ENCODE peak calls at places on chromosomes 13 and 19, in six cellular contexts. D is NCI-H748 treated with DMSO at 0.1 percent for 48 hours, A is Right ventricle myocardium superior, L is frontal cortex, U is HTR-8/SVneo, C is HFF-Myc. F is an unnamed sample.

GRCh38 chr13:112825071-112825470 is 135.2 kb downstream of the ATP11A start:
- DNase-seq in D (no peak), A (peak), L (no peak), U (no peak), C (no peak), F (no peak)

GRCh38 chr19:34979819-34980640 is 16.0 kb upstream of the ZNF792 start:
- DNase-seq in D (peak), A (no peak), L (no peak), U (no peak), C (no peak), F (no peak)

GRCh38 chr19:45130888-45131615 is 29.7 kb downstream of the NKPD1 start:
- DNase-seq in D (peak), A (no peak), L (no peak), U (peak), C (no peak), F (no peak)

GRCh38 chr19:52138614-52139290 is 986 bp downstream of the ZNF616 start:
- DNase-seq in D (peak), A (no peak), L (no peak), U (no peak), C (no peak), F (peak)

GRCh38 chr19:28581468-28581770 is 631.5 kb downstream of the UQCRFS1 start:
- DNase-seq in D (no peak), A (no peak), L (no peak), U (no peak), C (no peak), F (no peak)

GRCh38 chr19:42942187-42942789 is 5.3 kb upstream of the PSG7 start:
- DNase-seq in D (no peak), A (no peak), L (no peak), U (no peak), C (no peak), F (no peak)

GRCh38 chr19:16627194-16627927 is 643 bp downstream of the MED26 start:
- DNase-seq in D (no peak), A (peak), L (no peak), U (peak), C (no peak), F (no peak)

GRCh38 chr13:38398810-38399493 is 49.3 kb downstream of the UFM1 start:
- DNase-seq in D (no peak), A (no peak), L (no peak), U (no peak), C (peak), F (no peak)

GRCh38 chr13:83352391-83352790 is 529.9 kb downstream of the SLITRK1 start:
- DNase-seq in D (no peak), A (no peak), L (no peak), U (no peak), C (no peak), F (no peak)

GRCh38 chr13:42047561-42048322 is 706 bp upstream of the DGKH start:
- DNase-seq in D (peak), A (peak), L (peak), U (peak), C (no peak), F (peak)

GRCh38 chr13:114067381-114067885 is 65.0 kb downstream of the RASA3 start:
- DNase-seq in D (no peak), A (no peak), L (no peak), U (no peak), C (peak), F (no peak)

GRCh38 chr13:20654156-20654555 is 49.3 kb upstream of the IL17D start:
- DNase-seq in D (no peak), A (no peak), L (no peak), U (no peak), C (no peak), F (no peak)

GRCh38 chr19:56141416-56141992 is 417 bp downstream of the ZNF444 start:
- DNase-seq in D (no peak), A (no peak), L (no peak), U (no peak), C (no peak), F (no peak)

GRCh38 chr13:114008964-114009589 is 35.2 kb upstream of the C13orf46 start:
- DNase-seq in D (no peak), A (peak), L (no peak), U (no peak), C (no peak), F (no peak)

GRCh38 chr19:5697890-5698634 is 8.0 kb downstream of the RPL36 start:
- DNase-seq in D (no peak), A (no peak), L (no peak), U (no peak), C (no peak), F (no peak)

GRCh38 chr19:388691-389090 is 20.3 kb downstream of the C2CD4C start:
- DNase-seq in D (no peak), A (no peak), L (no peak), U (no peak), C (no peak), F (no peak)

GRCh38 chr19:47110521-47111080 is 3.0 kb downstream of the ZC3H4 start:
- DNase-seq in D (no peak), A (no peak), L (no peak), U (no peak), C (no peak), F (no peak)

GRCh38 chr13:46983881-46984280 is 87.0 kb upstream of the HTR2A start:
- DNase-seq in D (no peak), A (no peak), L (no peak), U (no peak), C (no peak), F (no peak)

GRCh38 chr19:7698583-7698982 is 3.3 kb downstream of the FCER2 start:
- DNase-seq in D (no peak), A (no peak), L (no peak), U (no peak), C (no peak), F (no peak)

GRCh38 chr13:23427342-23428182 is 5.9 kb downstream of the SACS start:
- DNase-seq in D (no peak), A (peak), L (no peak), U (peak), C (peak), F (no peak)

GRCh38 chr13:112444001-112444311 is 67.8 kb downstream of the SPACA7 start:
- DNase-seq in D (peak), A (peak), L (peak), U (peak), C (peak), F (no peak)

GRCh38 chr13:58949646-58950045 is 1214.1 kb downstream of the DIAPH3 start:
- DNase-seq in D (no peak), A (no peak), L (no peak), U (no peak), C (no peak), F (no peak)

GRCh38 chr13:35600137-35600536 is 123.6 kb upstream of the MAB21L1 start:
- DNase-seq in D (no peak), A (no peak), L (no peak), U (no peak), C (no peak), F (no peak)

GRCh38 chr19:41328157-41328817 is 18.3 kb downstream of the CCDC97 start:
- DNase-seq in D (no peak), A (no peak), L (no peak), U (no peak), C (no peak), F (no peak)

GRCh38 chr13:71799320-71799719 is 67.7 kb downstream of the DACH1 start:
- DNase-seq in D (no peak), A (no peak), L (no peak), U (no peak), C (no peak), F (no peak)

GRCh38 chr13:46622918-46623256 is 69.9 kb downstream of the LRCH1 start:
- DNase-seq in D (no peak), A (peak), L (peak), U (peak), C (peak), F (peak)

GRCh38 chr13:74148437-74148836 is 14.2 kb upstream of the KLF12 start:
- DNase-seq in D (no peak), A (no peak), L (no peak), U (no peak), C (no peak), F (no peak)

GRCh38 chr13:63209330-63210017 is 1793.8 kb upstream of the PCDH20 start:
- DNase-seq in D (no peak), A (no peak), L (no peak), U (no peak), C (no peak), F (no peak)

GRCh38 chr19:8403820-8404109 is 9.3 kb upstream of the MARCHF2 start:
- DNase-seq in D (no peak), A (no peak), L (no peak), U (no peak), C (no peak), F (no peak)

GRCh38 chr13:70391678-70392077 is 283.4 kb upstream of the KLHL1 start:
- DNase-seq in D (peak), A (no peak), L (no peak), U (no peak), C (no peak), F (no peak)

GRCh38 chr19:40191836-40192646 is 815 bp downstream of the MAP3K10 start:
- DNase-seq in D (no peak), A (peak), L (no peak), U (peak), C (no peak), F (no peak)

GRCh38 chr13:75850915-75851314 is 214.8 kb downstream of the LMO7 start:
- DNase-seq in D (no peak), A (no peak), L (no peak), U (no peak), C (no peak), F (no peak)

GRCh38 chr19:33392341-33393285 is 19.1 kb downstream of the CEBPG start:
- DNase-seq in D (no peak), A (peak), L (peak), U (no peak), C (no peak), F (no peak)

GRCh38 chr19:35206379-35206778 is 22.2 kb downstream of the FAM187B start:
- DNase-seq in D (no peak), A (no peak), L (no peak), U (no peak), C (no peak), F (no peak)

GRCh38 chr13:49060698-49061387 is 85.1 kb downstream of the FNDC3A start:
- DNase-seq in D (no peak), A (no peak), L (no peak), U (no peak), C (no peak), F (no peak)